ENCODE peak calls at places on chromosomes 3 and 15, in six cellular contexts. One of them, this sample, is unnamed.

GRCh38 chr15:57138260-57138895 is 219.9 kb downstream of the TCF12 start:
- DNase-seq in mucosa of descending colon: peak
- DNase-seq in AG09309: no peak
- DNase-seq in tibial nerve: no peak
- DNase-seq in AG04450: no peak
- DNase-seq in epithelial cell of esophagus: peak
- DNase-seq in this sample: no peak

GRCh38 chr15:70096215-70096974 is 1.3 kb downstream of the TLE3 start:
- DNase-seq in mucosa of descending colon: peak
- DNase-seq in AG09309: no peak
- DNase-seq in tibial nerve: peak
- DNase-seq in AG04450: no peak
- DNase-seq in epithelial cell of esophagus: peak
- DNase-seq in this sample: peak

GRCh38 chr3:194404365-194405140 is 5.5 kb upstream of the GP5 start:
- DNase-seq in mucosa of descending colon: peak
- DNase-seq in AG09309: no peak
- DNase-seq in tibial nerve: no peak
- DNase-seq in AG04450: no peak
- DNase-seq in epithelial cell of esophagus: peak
- DNase-seq in this sample: peak

GRCh38 chr3:152474585-152474984 is 205.9 kb downstream of the MBNL1 start:
- DNase-seq in mucosa of descending colon: peak
- DNase-seq in AG09309: peak
- DNase-seq in tibial nerve: no peak
- DNase-seq in AG04450: no peak
- DNase-seq in epithelial cell of esophagus: peak
- DNase-seq in this sample: no peak

GRCh38 chr15:89958107-89958805 is 42.9 kb upstream of the ZNF710 start:
- DNase-seq in mucosa of descending colon: peak
- DNase-seq in AG09309: no peak
- DNase-seq in tibial nerve: no peak
- DNase-seq in AG04450: no peak
- DNase-seq in epithelial cell of esophagus: peak
- DNase-seq in this sample: peak

GRCh38 chr3:195073866-195074860 is 196.8 kb downstream of the XXYLT1 start:
- DNase-seq in mucosa of descending colon: no peak
- DNase-seq in AG09309: no peak
- DNase-seq in tibial nerve: no peak
- DNase-seq in AG04450: no peak
- DNase-seq in epithelial cell of esophagus: no peak
- DNase-seq in this sample: no peak

GRCh38 chr3:10518506-10519150 is 13.2 kb upstream of the ATP2B2 start:
- DNase-seq in mucosa of descending colon: no peak
- DNase-seq in AG09309: peak
- DNase-seq in tibial nerve: no peak
- DNase-seq in AG04450: peak
- DNase-seq in epithelial cell of esophagus: no peak
- DNase-seq in this sample: no peak

GRCh38 chr3:156552973-156553372 is 1.9 kb downstream of the SSR3 start:
- DNase-seq in mucosa of descending colon: no peak
- DNase-seq in AG09309: no peak
- DNase-seq in tibial nerve: no peak
- DNase-seq in AG04450: no peak
- DNase-seq in epithelial cell of esophagus: no peak
- DNase-seq in this sample: no peak

GRCh38 chr3:125075738-125076137 is 19.9 kb upstream of the HEG1 start:
- DNase-seq in mucosa of descending colon: no peak
- DNase-seq in AG09309: no peak
- DNase-seq in tibial nerve: no peak
- DNase-seq in AG04450: no peak
- DNase-seq in epithelial cell of esophagus: no peak
- DNase-seq in this sample: no peak

GRCh38 chr3:127606086-127606805 is 8.0 kb downstream of the MCM2 start:
- DNase-seq in mucosa of descending colon: no peak
- DNase-seq in AG09309: no peak
- DNase-seq in tibial nerve: no peak
- DNase-seq in AG04450: no peak
- DNase-seq in epithelial cell of esophagus: no peak
- DNase-seq in this sample: no peak

GRCh38 chr3:29370021-29370420 is 89.2 kb downstream of the RBMS3 start:
- DNase-seq in mucosa of descending colon: no peak
- DNase-seq in AG09309: no peak
- DNase-seq in tibial nerve: no peak
- DNase-seq in AG04450: no peak
- DNase-seq in epithelial cell of esophagus: no peak
- DNase-seq in this sample: no peak

GRCh38 chr3:89845053-89845452 is 737.6 kb downstream of the EPHA3 start:
- DNase-seq in mucosa of descending colon: no peak
- DNase-seq in AG09309: no peak
- DNase-seq in tibial nerve: no peak
- DNase-seq in AG04450: no peak
- DNase-seq in epithelial cell of esophagus: no peak
- DNase-seq in this sample: no peak

GRCh38 chr15:70447927-70448698 is 315.2 kb downstream of the UACA start:
- DNase-seq in mucosa of descending colon: peak
- DNase-seq in AG09309: no peak
- DNase-seq in tibial nerve: no peak
- DNase-seq in AG04450: no peak
- DNase-seq in epithelial cell of esophagus: no peak
- DNase-seq in this sample: peak

GRCh38 chr15:70617911-70618287 is 145.5 kb downstream of the UACA start:
- DNase-seq in mucosa of descending colon: no peak
- DNase-seq in AG09309: no peak
- DNase-seq in tibial nerve: no peak
- DNase-seq in AG04450: no peak
- DNase-seq in epithelial cell of esophagus: no peak
- DNase-seq in this sample: no peak

GRCh38 chr15:71386448-71387236 is 271.4 kb downstream of the THSD4 start:
- DNase-seq in mucosa of descending colon: no peak
- DNase-seq in AG09309: no peak
- DNase-seq in tibial nerve: no peak
- DNase-seq in AG04450: no peak
- DNase-seq in epithelial cell of esophagus: peak
- DNase-seq in this sample: no peak

GRCh38 chr3:79878697-79879096 is 110.9 kb upstream of the ROBO1 start:
- DNase-seq in mucosa of descending colon: no peak
- DNase-seq in AG09309: no peak
- DNase-seq in tibial nerve: no peak
- DNase-seq in AG04450: no peak
- DNase-seq in epithelial cell of esophagus: no peak
- DNase-seq in this sample: no peak

GRCh38 chr15:37370938-37371337 is 270.6 kb upstream of the MEIS2 start:
- DNase-seq in mucosa of descending colon: no peak
- DNase-seq in AG09309: no peak
- DNase-seq in tibial nerve: no peak
- DNase-seq in AG04450: no peak
- DNase-seq in epithelial cell of esophagus: no peak
- DNase-seq in this sample: no peak

GRCh38 chr3:123314409-123315270 is 112.9 kb downstream of the SEC22A start:
- DNase-seq in mucosa of descending colon: no peak
- DNase-seq in AG09309: no peak
- DNase-seq in tibial nerve: no peak
- DNase-seq in AG04450: no peak
- DNase-seq in epithelial cell of esophagus: no peak
- DNase-seq in this sample: no peak

GRCh38 chr3:123312331-123313265 is 110.9 kb downstream of the SEC22A start:
- DNase-seq in mucosa of descending colon: no peak
- DNase-seq in AG09309: no peak
- DNase-seq in tibial nerve: no peak
- DNase-seq in AG04450: no peak
- DNase-seq in epithelial cell of esophagus: no peak
- DNase-seq in this sample: no peak

GRCh38 chr3:123315271-123315595 is 113.5 kb downstream of the SEC22A start:
- DNase-seq in mucosa of descending colon: no peak
- DNase-seq in AG09309: no peak
- DNase-seq in tibial nerve: no peak
- DNase-seq in AG04450: no peak
- DNase-seq in epithelial cell of esophagus: no peak
- DNase-seq in this sample: no peak

GRCh38 chr3:123311201-123311600 is 109.5 kb downstream of the SEC22A start:
- DNase-seq in mucosa of descending colon: no peak
- DNase-seq in AG09309: no peak
- DNase-seq in tibial nerve: no peak
- DNase-seq in AG04450: no peak
- DNase-seq in epithelial cell of esophagus: no peak
- DNase-seq in this sample: no peak

DNA sequence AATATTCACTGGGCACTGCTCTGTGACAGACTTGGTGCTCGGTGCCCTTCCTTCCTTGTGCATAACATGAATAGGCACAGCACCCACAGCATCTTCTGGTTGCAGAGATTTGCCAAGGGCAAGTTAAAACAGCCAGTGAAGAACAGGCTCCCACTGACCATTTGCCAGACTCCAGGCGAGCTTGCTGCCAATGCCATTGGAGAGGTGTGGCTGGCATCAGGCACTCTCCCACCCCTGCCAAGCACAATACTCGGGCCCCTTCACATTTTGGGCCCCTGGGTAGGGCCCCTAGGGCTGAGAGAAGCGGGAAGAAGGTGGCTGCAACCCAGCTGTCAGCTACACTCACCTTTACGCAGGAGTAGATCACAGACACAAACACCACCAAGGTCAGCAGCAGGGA is 112.1 kb downstream of the SEC22A start:
- DNase-seq in mucosa of descending colon: no peak
- DNase-seq in AG09309: no peak
- DNase-seq in tibial nerve: no peak
- DNase-seq in AG04450: no peak
- DNase-seq in epithelial cell of esophagus: no peak
- DNase-seq in this sample: no peak
- TF ChIP-seq CTCF in mucosa of descending colon: no peak
- TF ChIP-seq CTCF in AG09309: no peak
- TF ChIP-seq CTCF in tibial nerve: no peak
- TF ChIP-seq CTCF in AG04450: no peak
- TF ChIP-seq CTCF in epithelial cell of esophagus: no peak
- TF ChIP-seq CTCF in this sample: no peak

GRCh38 chr3:184234671-184235380 is 5.4 kb downstream of the VWA5B2 start:
- DNase-seq in mucosa of descending colon: no peak
- DNase-seq in AG09309: no peak
- DNase-seq in tibial nerve: no peak
- DNase-seq in AG04450: no peak
- DNase-seq in epithelial cell of esophagus: no peak
- DNase-seq in this sample: no peak

GRCh38 chr3:184236033-184236410 is 6.6 kb downstream of the VWA5B2 start:
- DNase-seq in mucosa of descending colon: no peak
- DNase-seq in AG09309: no peak
- DNase-seq in tibial nerve: no peak
- DNase-seq in AG04450: no peak
- DNase-seq in epithelial cell of esophagus: no peak
- DNase-seq in this sample: no peak

GRCh38 chr3:184234224-184234623 is 4.8 kb downstream of the VWA5B2 start:
- DNase-seq in mucosa of descending colon: no peak
- DNase-seq in AG09309: peak
- DNase-seq in tibial nerve: no peak
- DNase-seq in AG04450: peak
- DNase-seq in epithelial cell of esophagus: peak
- DNase-seq in this sample: peak

GRCh38 chr3:184236636-184237035 is 7.3 kb downstream of the VWA5B2 start:
- DNase-seq in mucosa of descending colon: no peak
- DNase-seq in AG09309: no peak
- DNase-seq in tibial nerve: no peak
- DNase-seq in AG04450: no peak
- DNase-seq in epithelial cell of esophagus: no peak
- DNase-seq in this sample: no peak

DNA sequence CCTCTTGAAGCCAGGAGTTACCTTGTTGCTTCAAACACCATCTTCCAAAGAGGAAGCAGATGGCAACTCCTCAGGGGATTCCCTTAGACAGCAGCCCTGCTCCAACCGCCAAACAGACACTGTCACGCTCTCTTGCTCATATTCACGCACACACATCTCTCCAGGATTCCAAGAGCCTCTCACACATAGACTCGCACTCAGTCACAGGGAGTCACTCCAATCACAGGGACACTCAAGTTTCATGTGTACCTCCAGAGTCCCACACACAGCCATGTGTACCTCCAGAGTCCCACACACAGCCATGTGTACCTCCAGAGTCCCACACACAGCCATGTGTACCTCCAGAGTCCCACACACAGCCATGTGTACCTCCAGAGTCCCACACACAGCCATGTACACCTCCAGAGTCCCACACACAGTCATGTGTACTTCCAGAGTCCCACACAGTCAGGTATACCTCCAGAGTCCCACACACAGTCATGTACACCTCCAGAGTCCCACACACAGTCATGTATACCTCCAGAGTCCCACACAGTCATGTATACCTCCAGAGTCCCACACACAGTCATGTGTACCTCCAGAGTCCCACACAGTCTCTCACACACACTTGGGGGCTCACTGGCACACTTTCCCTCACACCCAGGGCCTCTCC is 6.1 kb downstream of the VWA5B2 start:
- DNase-seq in mucosa of descending colon: no peak
- DNase-seq in AG09309: no peak
- DNase-seq in tibial nerve: no peak
- DNase-seq in AG04450: no peak
- DNase-seq in epithelial cell of esophagus: no peak
- DNase-seq in this sample: no peak
- TF ChIP-seq CTCF in mucosa of descending colon: no peak
- TF ChIP-seq CTCF in AG09309: no peak
- TF ChIP-seq CTCF in tibial nerve: no peak
- TF ChIP-seq CTCF in AG04450: no peak
- TF ChIP-seq CTCF in epithelial cell of esophagus: no peak
- TF ChIP-seq CTCF in this sample: no peak

GRCh38 chr3:131047582-131047981 is 20.9 kb downstream of the NEK11 start:
- DNase-seq in mucosa of descending colon: no peak
- DNase-seq in AG09309: no peak
- DNase-seq in tibial nerve: no peak
- DNase-seq in AG04450: no peak
- DNase-seq in epithelial cell of esophagus: no peak
- DNase-seq in this sample: no peak

GRCh38 chr3:131048030-131048429 is 21.4 kb downstream of the NEK11 start:
- DNase-seq in mucosa of descending colon: no peak
- DNase-seq in AG09309: no peak
- DNase-seq in tibial nerve: no peak
- DNase-seq in AG04450: no peak
- DNase-seq in epithelial cell of esophagus: no peak
- DNase-seq in this sample: no peak

GRCh38 chr3:131053021-131053420 is 26.3 kb downstream of the NEK11 start:
- DNase-seq in mucosa of descending colon: no peak
- DNase-seq in AG09309: no peak
- DNase-seq in tibial nerve: no peak
- DNase-seq in AG04450: no peak
- DNase-seq in epithelial cell of esophagus: peak
- DNase-seq in this sample: no peak
- TF ChIP-seq CTCF in mucosa of descending colon: no peak
- TF ChIP-seq CTCF in AG09309: peak
- TF ChIP-seq CTCF in tibial nerve: no peak
- TF ChIP-seq CTCF in AG04450: peak
- TF ChIP-seq CTCF in epithelial cell of esophagus: no peak
- TF ChIP-seq CTCF in this sample: no peak

GRCh38 chr3:42477696-42478095 is 24.7 kb upstream of the VIPR1 start:
- DNase-seq in mucosa of descending colon: no peak
- DNase-seq in AG09309: no peak
- DNase-seq in tibial nerve: no peak
- DNase-seq in AG04450: no peak
- DNase-seq in epithelial cell of esophagus: no peak
- DNase-seq in this sample: no peak

GRCh38 chr3:42476225-42477160 is 25.9 kb upstream of the VIPR1 start:
- DNase-seq in mucosa of descending colon: peak
- DNase-seq in AG09309: no peak
- DNase-seq in tibial nerve: no peak
- DNase-seq in AG04450: no peak
- DNase-seq in epithelial cell of esophagus: peak
- DNase-seq in this sample: peak

GRCh38 chr3:42473083-42473932 is 29.1 kb upstream of the VIPR1 start:
- DNase-seq in mucosa of descending colon: peak
- DNase-seq in AG09309: peak
- DNase-seq in tibial nerve: no peak
- DNase-seq in AG04450: no peak
- DNase-seq in epithelial cell of esophagus: peak
- DNase-seq in this sample: no peak

GRCh38 chr3:42478830-42479229 is 23.6 kb upstream of the VIPR1 start:
- DNase-seq in mucosa of descending colon: no peak
- DNase-seq in AG09309: no peak
- DNase-seq in tibial nerve: no peak
- DNase-seq in AG04450: no peak
- DNase-seq in epithelial cell of esophagus: no peak
- DNase-seq in this sample: no peak
- TF ChIP-seq CTCF in mucosa of descending colon: no peak
- TF ChIP-seq CTCF in AG09309: no peak
- TF ChIP-seq CTCF in tibial nerve: no peak
- TF ChIP-seq CTCF in AG04450: no peak
- TF ChIP-seq CTCF in epithelial cell of esophagus: no peak
- TF ChIP-seq CTCF in this sample: no peak